ENCODE peak calls at places on chromosomes 11 and 22, in four cellular contexts. D is IMR-90, E is H1, A is H9. P is an unnamed sample.

GRCh38 chr11:3021125-3021524 is 29.0 kb upstream of the NAP1L4 start:
- DNase-seq in D (peak), E (no peak), A (peak), P (peak)

GRCh38 chr22:46583571-46583970 is 36.6 kb upstream of the GRAMD4 start:
- DNase-seq in D (no peak), E (no peak), A (peak), P (no peak)

GRCh38 chr11:69848196-69848595 is 29.0 kb upstream of the FGF3 start:
- DNase-seq in D (peak), E (no peak), A (no peak), P (no peak)

GRCh38 chr11:128680906-128681305 is 13.0 kb upstream of the FLI1 start:
- DNase-seq in D (no peak), E (no peak), A (no peak), P (peak)

GRCh38 chr22:45262931-45263789 is 21.6 kb upstream of the UPK3A start:
- DNase-seq in D (no peak), E (no peak), A (no peak), P (peak)

GRCh38 chr11:12007769-12008737 is at the start of gene DKK3:
- DNase-seq in D (peak), E (no peak), A (peak), P (peak)

GRCh38 chr22:32475428-32476010 is 908 bp downstream of the FBXO7 start:
- DNase-seq in D (no peak), E (no peak), A (peak), P (peak)

GRCh38 chr11:124882339-124883071 is 15.2 kb downstream of the ROBO4 start:
- DNase-seq in D (no peak), E (no peak), A (peak), P (no peak)

GRCh38 chr11:113176971-113177370 is 137.4 kb upstream of the TTC12 start:
- DNase-seq in D (no peak), E (no peak), A (no peak), P (peak)

GRCh38 chr22:23750744-23751440 is at the start of gene ZNF70:
- DNase-seq in D (peak), E (no peak), A (peak), P (peak)
- H3K23ac ChIP-seq in D (peak), E (no peak), A (no peak), P (peak)

DNA sequence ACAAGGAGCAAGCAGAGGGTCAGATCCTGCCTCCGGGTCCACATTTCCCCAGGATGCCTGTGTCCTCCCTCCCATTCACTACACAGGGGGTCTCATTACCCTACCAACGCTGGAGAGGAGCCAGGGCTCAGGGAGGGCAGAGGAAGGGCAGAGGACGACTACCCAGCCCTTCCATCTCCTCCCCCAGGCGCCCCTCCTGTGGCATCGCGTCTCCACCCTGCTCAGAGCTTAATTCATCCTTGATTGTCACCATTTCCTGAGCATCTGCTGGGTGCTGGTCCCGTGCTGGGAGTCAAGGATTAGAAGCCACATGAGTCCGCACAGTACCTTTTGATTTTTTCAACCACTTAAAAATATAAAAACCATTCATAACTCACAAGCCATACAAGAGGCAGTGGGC is 5.0 kb downstream of the NFAM1 start:
- DNase-seq in D (no peak), E (no peak), A (no peak), P (no peak)
- H3K56ac ChIP-seq in D (no peak), E (no peak), A (no peak), P (no peak)

GRCh38 chr11:1015064-1015463 is 21.5 kb downstream of the MUC6 start:
- DNase-seq in D (no peak), E (no peak), A (no peak), P (no peak)

GRCh38 chr11:1012740-1013627 is 23.5 kb downstream of the MUC6 start:
- DNase-seq in D (no peak), E (no peak), A (no peak), P (no peak)

GRCh38 chr11:1014276-1014675 is 22.2 kb downstream of the MUC6 start:
- DNase-seq in D (no peak), E (no peak), A (no peak), P (no peak)

GRCh38 chr11:1012291-1012690 is 24.2 kb downstream of the MUC6 start:
- DNase-seq in D (no peak), E (no peak), A (no peak), P (no peak)

GRCh38 chr11:1013628-1013935 is 22.9 kb downstream of the MUC6 start:
- DNase-seq in D (no peak), E (no peak), A (no peak), P (no peak)
- H3K23ac ChIP-seq in D (no peak), E (no peak), A (no peak), P (no peak)

GRCh38 chr11:94326947-94327346 is 22.6 kb downstream of the IZUMO1R start:
- DNase-seq in D (no peak), E (no peak), A (no peak), P (no peak)
- H3K56ac ChIP-seq in D (no peak), E (no peak), A (no peak), P (no peak)

GRCh38 chr22:25358421-25359170 is 139.2 kb downstream of the CRYBB2 start:
- DNase-seq in D (no peak), E (no peak), A (no peak), P (no peak)

GRCh38 chr22:25360411-25360810 is 141.0 kb downstream of the CRYBB2 start:
- DNase-seq in D (no peak), E (no peak), A (no peak), P (no peak)

GRCh38 chr22:25359601-25360261 is 140.3 kb downstream of the CRYBB2 start:
- DNase-seq in D (no peak), E (no peak), A (no peak), P (no peak)

GRCh38 chr22:25357056-25357455 is 137.6 kb downstream of the CRYBB2 start:
- DNase-seq in D (no peak), E (no peak), A (no peak), P (no peak)

GRCh38 chr22:25357606-25358420 is 138.4 kb downstream of the CRYBB2 start:
- DNase-seq in D (no peak), E (no peak), A (no peak), P (no peak)
- H3K23ac ChIP-seq in D (no peak), E (no peak), A (no peak), P (no peak)

DNA sequence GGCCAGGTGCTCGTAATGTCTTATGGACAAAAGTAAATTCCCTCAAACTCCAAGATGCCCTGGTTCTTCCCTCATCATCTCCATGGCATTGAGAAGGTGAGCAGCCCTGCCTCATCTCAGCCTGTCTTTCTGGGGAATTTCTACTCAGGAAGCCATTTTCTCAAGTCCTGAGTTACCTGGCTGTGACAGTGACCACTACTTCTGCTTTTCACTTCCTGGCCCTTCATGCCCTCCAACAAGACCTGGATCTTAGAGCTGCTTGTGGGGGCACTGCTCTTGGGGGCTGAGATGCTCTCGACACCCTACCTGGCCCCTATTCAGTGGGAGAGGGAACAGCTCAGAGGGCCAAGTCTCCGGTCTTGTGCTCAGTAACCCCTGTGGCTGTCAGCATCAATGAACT is 5.4 kb upstream of the IGSF22 start:
- DNase-seq in D (no peak), E (no peak), A (no peak), P (no peak)
- H3K56ac ChIP-seq in D (no peak), E (no peak), A (no peak), P (no peak)

DNA sequence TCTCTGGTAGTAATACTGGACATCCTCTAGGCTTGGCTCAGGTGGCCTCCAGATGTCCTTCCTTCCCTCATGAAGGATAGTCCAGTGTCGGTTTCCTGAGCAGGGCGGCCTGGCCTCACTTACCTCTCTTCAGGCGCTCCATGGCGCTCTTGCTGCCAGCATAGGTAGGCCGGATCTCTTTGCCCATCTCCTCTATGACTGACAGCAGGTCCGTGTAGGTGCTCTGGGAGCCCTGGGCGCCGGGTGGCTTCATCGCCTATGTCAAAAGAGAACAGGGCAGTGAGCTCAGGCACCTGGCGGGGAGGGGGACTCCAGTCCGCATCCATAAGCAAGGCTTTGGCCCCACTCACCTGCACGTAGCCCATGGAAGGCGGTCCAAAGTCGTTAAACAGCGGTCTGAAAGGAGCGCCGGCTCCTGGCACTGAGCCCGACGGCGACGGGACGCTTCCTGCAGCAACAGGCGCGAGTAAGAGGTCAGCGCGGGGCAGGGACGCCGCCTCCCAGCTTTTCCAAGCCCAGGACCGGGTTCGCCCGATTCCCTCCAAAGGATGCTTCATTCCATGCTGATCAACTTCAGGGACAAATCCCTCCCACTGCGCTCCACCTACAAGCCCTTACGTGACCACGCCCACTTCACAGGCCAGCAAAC is 596 bp downstream of the CDK2AP2 start:
- DNase-seq in D (peak), E (peak), A (peak), P (peak)
- H3K23ac ChIP-seq in D (no peak), E (no peak), A (no peak), P (peak)

DNA sequence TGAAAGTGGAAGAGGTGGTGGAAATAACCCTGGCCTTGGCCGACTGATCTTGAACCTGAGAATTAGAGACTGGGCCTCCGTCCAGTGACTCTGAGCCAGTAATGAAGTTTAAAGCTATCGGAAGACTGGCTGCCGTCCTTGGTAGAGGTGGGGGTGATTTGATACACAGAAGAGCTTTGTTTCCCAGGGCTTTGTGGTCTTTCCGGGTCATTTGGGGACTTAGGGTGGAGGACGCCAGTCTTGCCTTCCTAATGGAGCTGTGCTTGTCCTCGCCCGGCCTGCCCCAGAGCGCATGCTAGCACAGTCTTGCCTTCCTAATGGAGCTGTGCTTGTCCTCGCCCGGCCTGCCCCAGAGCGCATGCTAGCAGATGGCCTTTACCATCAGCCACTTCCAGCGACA is 65.8 kb downstream of the ST3GAL4 start:
- DNase-seq in D (no peak), E (no peak), A (no peak), P (no peak)
- H3K56ac ChIP-seq in D (no peak), E (no peak), A (no peak), P (no peak)

GRCh38 chr11:1556278-1557167 is 15.5 kb downstream of the DUSP8 start:
- DNase-seq in D (no peak), E (no peak), A (peak), P (no peak)

GRCh38 chr11:1557168-1557884 is 14.7 kb downstream of the DUSP8 start:
- DNase-seq in D (no peak), E (no peak), A (peak), P (no peak)

GRCh38 chr11:1559103-1559951 is 12.7 kb downstream of the DUSP8 start:
- DNase-seq in D (peak), E (no peak), A (peak), P (peak)

GRCh38 chr11:1560011-1560579 is 12.0 kb downstream of the DUSP8 start:
- DNase-seq in D (no peak), E (no peak), A (peak), P (no peak)

DNA sequence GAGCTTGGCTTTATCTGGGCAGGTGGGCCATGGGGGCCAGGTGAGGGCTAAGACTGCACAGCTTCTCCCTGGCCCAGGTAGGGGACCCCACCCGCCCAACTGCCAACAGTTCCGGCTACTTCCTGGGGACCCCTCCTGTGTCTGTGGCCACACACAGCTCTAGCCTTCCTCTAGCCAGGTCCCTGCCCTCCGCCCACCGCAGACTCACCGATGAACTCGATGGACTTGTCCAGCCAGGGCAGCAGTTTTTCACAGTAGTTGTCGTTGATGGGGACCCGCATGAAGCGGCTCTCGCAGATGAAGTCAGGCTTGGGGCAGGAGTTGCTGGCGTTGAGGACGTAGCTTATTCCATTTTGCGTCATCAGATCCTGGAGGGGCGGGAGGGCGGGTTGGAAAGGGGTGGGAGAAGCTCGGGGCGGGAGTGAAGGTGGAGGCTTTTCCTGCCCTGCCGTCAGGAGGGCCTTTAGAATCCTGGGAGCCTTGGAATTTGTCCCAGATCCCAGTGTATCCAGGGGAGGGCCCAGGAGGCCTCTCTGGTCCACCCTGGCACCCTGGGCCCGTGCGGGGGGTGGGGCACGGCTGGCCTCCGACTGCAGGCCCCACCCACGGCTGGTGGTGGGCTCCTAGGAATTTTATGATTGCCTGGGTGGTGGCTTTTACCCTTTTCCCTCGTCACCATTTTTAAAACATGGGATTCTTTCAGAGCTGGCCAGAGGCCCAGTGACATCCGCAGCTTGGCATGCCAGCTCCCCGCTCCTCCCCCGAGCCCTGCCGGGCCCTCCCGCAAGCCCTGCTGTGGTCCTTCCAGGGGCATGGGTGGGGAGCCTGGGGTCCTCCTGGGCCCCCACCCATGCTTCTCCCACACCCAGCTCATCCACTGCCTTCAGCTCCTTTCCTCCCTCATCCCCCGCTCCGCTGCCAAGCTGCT is 13.9 kb downstream of the DUSP8 start:
- DNase-seq in D (peak), E (no peak), A (peak), P (no peak)
- H3K23ac ChIP-seq in D (peak), E (no peak), A (no peak), P (no peak)

P was measured in mesendoderm.